ENCODE peak calls at places on chromosomes 11 and 22, in ten cellular contexts. D, U, N, V, G, H, A, S, Q and L are unnamed samples.

GRCh38 chr11:108853864-108854263 is 189.0 kb downstream of the DDX10 start:
- DNase-seq in Q (no peak), A (no peak), G (no peak), U (no peak), H (no peak), N (no peak), D (peak; percentile 23), S (peak; percentile 5), V (no peak), L (no peak)

GRCh38 chr11:19320764-19321163 is 80.0 kb upstream of the E2F8 start:
- DNase-seq in A (no peak), H (no peak), U (no peak), D (no peak), G (no peak), N (no peak), V (no peak), S (no peak), Q (no peak), L (no peak)

GRCh38 chr11:45500457-45500856 is 165.0 kb downstream of the CHST1 start:
- DNase-seq in S (no peak), D (no peak), V (no peak), N (no peak), Q (no peak), H (no peak), U (no peak), A (no peak), G (no peak), L (no peak)

GRCh38 chr11:62555464-62556092 is 9.0 kb upstream of the AHNAK start:
- DNase-seq in V (no peak), D (peak; percentile 50), S (no peak), Q (no peak), G (no peak), U (peak; percentile 96), H (peak; percentile 61), N (no peak), A (no peak), L (peak; percentile 80)

GRCh38 chr11:74672956-74673895 is 58.0 kb downstream of the CHRDL2 start:
- DNase-seq in U (no peak), N (no peak), D (peak; percentile 94), V (peak; percentile 69), Q (peak; percentile 78), H (peak; percentile 93), S (no peak), A (no peak), G (peak; percentile 96), L (no peak)

GRCh38 chr11:56027354-56027753 is at the start of gene OR5AS1:
- DNase-seq in G (no peak), H (no peak), A (no peak), D (no peak), S (no peak), U (no peak), V (no peak), N (no peak), Q (no peak), L (no peak)

GRCh38 chr11:32137263-32137662 is 46.4 kb downstream of the RCN1 start:
- DNase-seq in V (no peak), U (no peak), H (no peak), S (no peak), A (no peak), Q (no peak), D (peak; percentile 85), G (peak; percentile 87), N (no peak), L (no peak)

GRCh38 chr11:47233989-47234668 is 14.5 kb downstream of the ACP2 start:
- DNase-seq in V (no peak), H (peak; percentile 59), S (no peak), D (peak; percentile 50), Q (peak; percentile 54), G (peak; percentile 71), A (peak; percentile 22), U (peak; percentile 62), N (no peak), L (no peak)

GRCh38 chr22:23054531-23055257 is 15.6 kb upstream of the GNAZ start:
- DNase-seq in U (no peak), H (no peak), S (no peak), D (no peak), G (no peak), N (no peak), V (no peak), Q (no peak), A (peak; percentile 5), L (no peak)

GRCh38 chr11:126733685-126734084 is 266.9 kb downstream of the KIRREL3 start:
- DNase-seq in H (no peak), V (no peak), N (no peak), A (no peak), G (no peak), S (no peak), Q (no peak), U (no peak), D (no peak), L (no peak)

GRCh38 chr22:40175571-40176105 is 2.1 kb upstream of the TNRC6B start:
- DNase-seq in S (no peak), G (no peak), U (no peak), D (no peak), H (no peak), A (no peak), N (no peak), V (no peak), Q (no peak), L (no peak)

GRCh38 chr11:13876423-13876822 is 86.1 kb upstream of the SPON1 start:
- DNase-seq in G (no peak), V (no peak), Q (no peak), S (no peak), D (no peak), U (no peak), A (no peak), N (no peak), H (no peak), L (no peak)